ENCODE peak calls at places on chromosomes 2 and 18, in four cellular contexts. A is SK-N-SH, H is H1, S is HCT116. Y is an unnamed sample.

GRCh38 chr2:172333626-172334330 is 93.6 kb upstream of the ITGA6 start:
- DNase-seq in A (no peak), H (no peak), S (no peak), Y (no peak)

GRCh38 chr2:26396734-26397298 is 4.9 kb upstream of the DRC1 start:
- DNase-seq in A (no peak), H (no peak), S (no peak), Y (no peak)

GRCh38 chr18:21489919-21490495 is 110.5 kb downstream of the ESCO1 start:
- DNase-seq in A (no peak), H (no peak), S (no peak), Y (no peak)

GRCh38 chr2:189217546-189217945 is 38.0 kb upstream of the COL5A2 start:
- DNase-seq in A (no peak), H (peak; percentile 60), S (no peak), Y (no peak)

GRCh38 chr2:46147626-46148368 is 149.4 kb upstream of the EPAS1 start:
- DNase-seq in A (no peak), H (no peak), S (no peak), Y (no peak)

GRCh38 chr2:149082781-149083180 is 44.3 kb downstream of the LYPD6B start:
- DNase-seq in A (peak; percentile 22), H (no peak), S (no peak), Y (no peak)

GRCh38 chr2:5693288-5694015 is 1.3 kb downstream of the SOX11 start:
- DNase-seq in A (peak; percentile 69), H (peak; percentile 60), S (no peak), Y (no peak)

GRCh38 chr2:71679481-71679880 is 226.1 kb downstream of the DYSF start:
- DNase-seq in A (no peak), H (no peak), S (no peak), Y (no peak)

DNA sequence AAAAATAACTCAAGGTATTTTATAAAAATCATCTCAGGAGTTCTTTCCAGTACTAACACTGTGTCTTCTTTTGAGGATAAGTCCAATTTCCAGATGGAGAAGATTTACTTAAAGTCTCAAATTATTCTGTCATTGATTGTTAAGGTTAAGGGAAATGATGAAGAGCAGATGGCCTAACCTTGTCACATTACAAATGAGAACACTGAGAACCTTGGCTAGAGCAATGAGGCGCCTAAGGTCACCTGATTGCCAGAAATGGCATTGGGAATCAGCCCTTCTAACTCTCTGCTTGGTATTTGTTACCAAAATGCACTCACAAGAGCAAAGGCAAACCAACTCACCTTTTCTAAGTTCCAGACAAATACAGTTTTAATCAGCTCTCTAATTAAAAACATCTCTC is 835.1 kb downstream of the RNF144A start:
- DNase-seq in A (no peak), H (no peak), S (no peak), Y (no peak)
- TF ChIP-seq JUND in A (peak; percentile 3), H (no peak), S (no peak), Y (no peak)

GRCh38 chr18:9817286-9817685 is 68.5 kb upstream of the TXNDC2 start:
- DNase-seq in A (no peak), H (no peak), S (no peak), Y (no peak)

GRCh38 chr18:9811978-9812377 is 73.8 kb upstream of the TXNDC2 start:
- DNase-seq in A (no peak), H (no peak), S (no peak), Y (no peak)

GRCh38 chr18:9817725-9818422 is 67.9 kb upstream of the TXNDC2 start:
- DNase-seq in A (no peak), H (no peak), S (no peak), Y (no peak)

GRCh38 chr18:9810994-9811393 is 74.8 kb upstream of the TXNDC2 start:
- DNase-seq in A (no peak), H (no peak), S (no peak), Y (no peak)

DNA sequence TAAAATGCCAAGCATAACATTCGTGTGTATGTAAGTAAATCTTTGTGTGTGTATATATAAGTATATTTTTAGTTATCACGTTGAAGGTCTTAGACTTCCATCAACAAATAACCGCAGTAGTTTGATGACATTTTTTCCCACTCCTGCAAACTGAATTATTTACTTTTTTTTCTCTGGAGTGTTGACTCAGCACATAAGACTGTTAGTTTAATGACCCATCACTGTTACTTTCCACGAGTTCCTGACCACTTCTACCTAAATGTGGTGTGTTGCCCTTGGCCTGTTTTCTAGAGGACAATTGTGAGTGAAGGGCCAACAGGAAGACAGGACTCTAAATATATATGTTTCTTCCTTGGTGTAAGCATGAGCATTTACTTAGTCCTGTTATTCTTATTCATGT is 71.3 kb upstream of the TXNDC2 start:
- DNase-seq in A (no peak), H (no peak), S (no peak), Y (peak; percentile 54)
- TF ChIP-seq JUND in A (peak; percentile 49), H (no peak), S (no peak), Y (no peak)

DNA sequence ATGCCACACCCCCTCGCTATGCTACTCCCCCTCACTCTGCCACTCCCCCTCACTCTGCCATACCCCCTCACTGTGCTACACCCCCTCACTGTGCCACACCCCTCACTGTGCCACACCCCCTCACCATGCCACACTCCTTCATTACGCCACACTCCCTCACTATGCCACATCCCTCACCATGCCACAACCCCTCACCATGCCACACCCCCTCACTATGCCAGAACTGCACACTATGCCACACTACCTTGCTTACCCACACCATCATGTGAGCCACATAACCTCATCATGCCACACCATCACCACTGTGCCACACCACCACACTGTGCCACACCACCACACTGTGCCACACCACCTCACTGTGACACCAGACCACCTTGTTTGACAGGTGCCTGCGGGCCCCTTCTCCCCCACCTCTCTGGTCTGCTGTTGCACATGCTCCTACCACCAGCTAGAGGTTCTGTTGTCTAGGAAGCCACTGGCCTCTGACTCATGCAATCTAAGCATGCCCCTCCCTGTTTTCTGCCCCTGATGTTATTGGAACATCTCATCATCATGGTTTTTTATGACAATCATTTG is 22.0 kb downstream of the MARCHF4 start:
- DNase-seq in A (no peak), H (peak; percentile 33), S (no peak), Y (no peak)
- TF ChIP-seq JUND in A (no peak), H (no peak), S (no peak), Y (no peak)

DNA sequence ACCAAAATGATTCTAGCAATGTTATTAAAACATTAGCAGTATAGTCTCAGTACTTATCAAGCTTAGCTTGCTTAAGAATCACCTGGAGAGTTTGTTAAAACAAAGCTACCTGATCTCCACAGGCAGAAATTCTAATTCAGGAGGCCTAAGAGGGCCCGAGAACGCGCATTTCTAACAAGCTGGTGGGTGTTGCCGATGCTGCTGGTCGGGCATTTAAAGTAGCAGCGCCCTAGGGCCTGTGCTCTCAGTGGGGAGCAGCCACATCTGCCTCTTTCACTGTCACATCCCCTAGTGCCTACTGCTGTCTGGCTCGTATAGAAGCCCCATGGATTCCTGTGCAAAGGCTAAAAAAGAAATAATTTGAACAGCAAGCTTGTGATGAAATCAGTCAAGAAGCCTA is 126.6 kb upstream of the SMIM21 start:
- DNase-seq in A (no peak), H (no peak), S (no peak), Y (no peak)
- TF ChIP-seq JUND in A (no peak), H (no peak), S (no peak), Y (no peak)